ENCODE peak calls at places on chromosomes 1 and 21, in six cellular contexts. F is ovary, T is endodermal cell, Q is left lung, L is prostate gland, C is breast epithelium. I is an unnamed sample. For H3K9me3, the result is how much of the 10 kb centered on the place peaks cover.

GRCh38 chr1:6438047-6438525 is 13.5 kb downstream of the ESPN start:
- DNase-seq in F (peak), Q (peak), L (peak), T (peak), C (no peak), I (no peak)

GRCh38 chr1:3906672-3907020 is 6.6 kb upstream of the C1orf174 start:
- DNase-seq in T (no peak), F (no peak), C (no peak), L (no peak), Q (peak), I (no peak)

GRCh38 chr1:117146570-117147340 is 25.2 kb upstream of the TRIM45 start:
- DNase-seq in T (peak), C (no peak), F (no peak), L (no peak), Q (no peak), I (no peak)

GRCh38 chr1:229342305-229342901 is 444 bp downstream of the CCSAP start:
- DNase-seq in L (peak), T (peak), Q (peak), F (peak), C (peak), I (peak)

GRCh38 chr1:109113787-109114568 is at the start of gene ELAPOR1:
- DNase-seq in Q (peak), T (peak), L (peak), F (no peak), C (peak), I (peak)

GRCh38 chr1:85611856-85612255 is 31.3 kb downstream of the CCN1 start:
- DNase-seq in F (no peak), L (peak), Q (peak), C (peak), T (no peak), I (peak)

GRCh38 chr1:97094257-97094972 is 372.8 kb downstream of the PTBP2 start:
- DNase-seq in F (no peak), C (no peak), T (no peak), L (no peak), Q (no peak), I (no peak)

GRCh38 chr1:112841825-112842224 is 114.2 kb downstream of the SLC16A1 start:
- DNase-seq in C (no peak), L (no peak), F (no peak), T (no peak), Q (no peak), I (no peak)

GRCh38 chr1:184387871-184388670 is 1.2 kb downstream of the C1orf21 start:
- DNase-seq in C (no peak), T (peak), Q (peak), L (peak), F (peak), I (peak)

GRCh38 chr21:38247738-38248509 is 8.9 kb upstream of the KCNJ15 start:
- DNase-seq in F (no peak), C (no peak), T (no peak), Q (no peak), L (no peak), I (no peak)

GRCh38 chr21:36641886-36642285 is 57.0 kb upstream of the SIM2 start:
- DNase-seq in C (no peak), L (no peak), F (no peak), T (no peak), Q (no peak), I (no peak)

GRCh38 chr1:94101613-94101940 is 19.4 kb downstream of the ABCA4 start:
- DNase-seq in T (no peak), Q (no peak), L (peak), C (no peak), F (no peak), I (no peak)

DNA sequence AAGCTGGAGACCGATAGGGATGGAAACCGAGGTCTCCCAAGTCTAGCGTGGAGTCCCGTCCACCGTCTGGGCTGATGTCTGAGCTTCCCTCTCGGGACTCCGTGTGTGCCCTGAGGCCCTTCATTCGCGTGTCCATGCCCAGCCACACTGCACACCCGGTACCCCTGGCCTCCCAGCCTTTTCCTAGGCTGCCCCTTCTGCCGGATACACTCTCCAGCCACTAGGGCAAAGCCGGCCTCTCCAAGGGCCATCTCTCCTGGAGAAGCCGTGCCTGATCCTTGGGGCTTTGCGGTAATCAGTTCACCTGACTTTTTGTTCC is 49.4 kb upstream of the SLC2A1 start:
- DNase-seq in Q (no peak), F (no peak), T (no peak), C (no peak), L (no peak), I (no peak)
- TF ChIP-seq CTCF in Q (no peak), F (no peak), T (peak), C (no peak), L (no peak), I (no peak)

GRCh38 chr1:12052997-12053686 is 10.0 kb upstream of the TNFRSF8 start:
- DNase-seq in Q (no peak), L (peak), T (peak), F (peak), C (no peak), I (no peak)

GRCh38 chr1:12056331-12056841 is 6.7 kb upstream of the TNFRSF8 start:
- DNase-seq in Q (no peak), F (no peak), L (no peak), T (no peak), C (no peak), I (no peak)

GRCh38 chr1:12053752-12054548 is 9.2 kb upstream of the TNFRSF8 start:
- DNase-seq in T (no peak), F (no peak), Q (no peak), L (no peak), C (no peak), I (no peak)

GRCh38 chr1:12057382-12057781 is 5.7 kb upstream of the TNFRSF8 start:
- DNase-seq in C (no peak), L (no peak), Q (no peak), F (no peak), T (no peak), I (no peak)

DNA sequence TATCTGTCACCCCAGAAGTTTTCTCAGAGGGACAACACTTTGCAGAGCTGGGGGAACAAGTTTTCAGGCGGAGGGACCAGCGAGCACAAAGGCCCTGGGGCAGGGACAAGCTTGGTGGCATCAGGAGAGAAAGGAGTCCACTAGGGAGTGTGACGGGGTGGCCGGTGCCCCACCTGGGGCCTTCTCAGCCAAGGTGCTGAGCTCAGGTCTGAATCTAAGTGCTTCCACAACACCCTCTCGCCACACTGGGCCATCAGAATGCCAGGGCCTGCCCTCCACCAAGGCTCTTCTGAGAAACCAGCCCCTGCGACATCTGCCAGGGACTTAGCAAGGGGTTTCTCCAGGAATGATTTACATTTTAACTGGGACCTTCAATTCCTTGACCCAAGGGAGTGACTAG is 7.8 kb upstream of the TNFRSF8 start:
- DNase-seq in C (no peak), T (no peak), L (no peak), Q (no peak), F (no peak), I (no peak)
- H3K9me3 ChIP-seq in C (under half), T (under half), L (under half), Q (under half), F (under half), I (under half)

DNA sequence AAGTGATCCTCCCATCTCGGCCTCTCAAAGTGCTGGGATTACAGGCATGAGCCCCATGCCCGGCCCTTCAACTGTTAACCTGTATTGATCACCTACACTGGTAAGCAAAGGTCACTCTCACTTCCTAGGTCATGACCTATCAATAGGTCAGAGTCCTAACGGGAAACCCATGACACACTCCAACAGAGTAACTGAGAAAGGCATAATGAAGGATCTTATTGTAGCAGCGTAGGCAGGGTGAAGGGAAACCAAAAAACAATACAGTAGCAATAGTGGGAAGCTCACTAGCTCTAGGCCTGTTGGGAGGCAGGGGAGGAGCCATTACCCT is 19.5 kb upstream of the IFNAR1 start:
- DNase-seq in L (no peak), C (no peak), F (no peak), Q (no peak), T (no peak), I (no peak)
- TF ChIP-seq CTCF in L (no peak), C (no peak), F (no peak), Q (no peak), T (no peak), I (no peak)

GRCh38 chr21:23067672-23068071 is 2069.5 kb downstream of the NCAM2 start:
- DNase-seq in Q (no peak), L (no peak), T (no peak), C (no peak), F (no peak), I (no peak)
- H3K9me3 ChIP-seq in Q (under half), L (under half), T (under half), C (under half), F (under half), I (under half)

GRCh38 chr1:167060141-167061072 is 29.8 kb downstream of the GPA33 start:
- DNase-seq in L (no peak), Q (no peak), T (peak), F (no peak), C (no peak), I (no peak)
- TF ChIP-seq CTCF in L (no peak), Q (no peak), T (peak), F (no peak), C (no peak), I (no peak)

GRCh38 chr1:50424940-50425375 is 1.7 kb upstream of the DMRTA2 start:
- DNase-seq in F (no peak), T (peak), L (no peak), C (no peak), Q (no peak), I (no peak)

GRCh38 chr1:50425376-50426107 is 2.3 kb upstream of the DMRTA2 start:
- DNase-seq in Q (no peak), T (peak), C (no peak), L (no peak), F (no peak), I (no peak)

GRCh38 chr1:50423670-50424000 is 392 bp upstream of the DMRTA2 start:
- DNase-seq in F (no peak), L (no peak), C (no peak), T (no peak), Q (no peak), I (no peak)

GRCh38 chr1:50422946-50423669 is at the start of gene DMRTA2:
- DNase-seq in Q (no peak), T (peak), F (no peak), C (no peak), L (no peak), I (no peak)

GRCh38 chr1:50424045-50424939 is 1.0 kb upstream of the DMRTA2 start:
- DNase-seq in L (no peak), C (no peak), F (no peak), T (no peak), Q (no peak), I (no peak)
- H3K9me3 ChIP-seq in L (under half), C (under half), F (under half), T (under half), Q (under half), I (under half)

GRCh38 chr21:31457675-31458074 is 113.6 kb upstream of the TIAM1 start:
- DNase-seq in Q (no peak), F (no peak), L (no peak), C (no peak), T (peak), I (no peak)
- TF ChIP-seq CTCF in Q (no peak), F (no peak), L (no peak), C (no peak), T (peak), I (peak)

GRCh38 chr1:20051218-20051829 is 18.7 kb upstream of the PLA2G5 start:
- DNase-seq in F (no peak), L (no peak), T (no peak), Q (no peak), C (no peak), I (no peak)

GRCh38 chr1:20047058-20047457 is 22.9 kb upstream of the PLA2G5 start:
- DNase-seq in Q (no peak), F (no peak), C (no peak), L (no peak), T (no peak), I (no peak)

GRCh38 chr1:20052386-20052785 is 17.6 kb upstream of the PLA2G5 start:
- DNase-seq in T (no peak), Q (no peak), F (no peak), L (no peak), C (no peak), I (no peak)

DNA sequence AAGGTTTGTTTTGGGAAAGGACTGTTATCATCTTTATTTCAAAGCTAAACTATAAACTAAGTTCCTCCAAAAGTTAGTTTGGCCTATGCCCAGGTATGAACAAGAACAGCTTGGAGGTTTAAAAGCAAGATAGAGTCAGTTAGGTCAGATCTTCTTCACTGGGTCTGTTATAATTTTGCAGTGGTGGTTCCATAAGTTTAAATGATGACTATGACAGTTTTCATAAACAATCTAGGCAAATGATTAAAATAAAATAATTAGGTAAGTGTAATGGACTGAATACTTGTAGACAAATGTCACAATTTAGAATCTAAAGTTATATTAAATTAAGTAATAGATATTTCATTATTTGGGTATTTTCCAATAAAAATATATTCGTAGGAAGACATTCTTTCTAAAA is 21.4 kb upstream of the PLA2G5 start:
- DNase-seq in C (no peak), T (no peak), F (no peak), Q (no peak), L (no peak), I (no peak)
- H3K9me3 ChIP-seq in C (under half), T (half or more), F (under half), Q (under half), L (under half), I (under half)

I was measured in upper lobe of right lung.